ENCODE peak calls at places on chromosomes 12 and 14, in six cellular contexts. O is mucosa of descending colon, Z is ovary, P is HFFc6, Y is upper lobe of right lung, N is HL-60. J is an unnamed sample.

GRCh38 chr12:53425515-53426150 is 2.0 kb downstream of the AMHR2 start:
- DNase-seq in Y (no peak), O (no peak), Z (peak; percentile 42), N (no peak), P (no peak), J (no peak)

GRCh38 chr12:45833401-45833800 is 103.9 kb downstream of the ARID2 start:
- DNase-seq in N (no peak), P (no peak), O (no peak), Z (no peak), Y (no peak), J (no peak)

GRCh38 chr12:86117711-86118110 is 138.5 kb downstream of the MGAT4C start:
- DNase-seq in N (no peak), Y (no peak), Z (no peak), P (no peak), O (no peak), J (no peak)

GRCh38 chr12:118397693-118398440 is 21.5 kb downstream of the SUDS3 start:
- DNase-seq in P (no peak), O (no peak), N (no peak), Z (no peak), Y (no peak), J (no peak)

GRCh38 chr14:65696801-65697200 is 284.3 kb downstream of the FUT8 start:
- DNase-seq in Y (no peak), Z (no peak), N (no peak), P (peak; percentile 25), O (no peak), J (no peak)

GRCh38 chr14:92754956-92755355 is 6.5 kb upstream of the LGMN start:
- DNase-seq in P (no peak), N (no peak), Y (no peak), Z (no peak), O (no peak), J (no peak)

GRCh38 chr12:113266106-113266895 is 45.0 kb downstream of the TPCN1 start:
- DNase-seq in Y (no peak), O (peak; percentile 17), P (no peak), Z (no peak), N (no peak), J (no peak)

GRCh38 chr14:75202671-75203070 is 26.3 kb upstream of the TMED10 start:
- DNase-seq in Y (no peak), P (no peak), Z (no peak), O (no peak), N (no peak), J (no peak)

GRCh38 chr12:130506844-130507243 is 169.2 kb downstream of the PIWIL1 start:
- DNase-seq in O (no peak), P (no peak), Y (no peak), Z (no peak), N (no peak), J (no peak)

GRCh38 chr12:96246926-96247566 is 52.9 kb downstream of the ELK3 start:
- DNase-seq in N (no peak), P (no peak), O (no peak), Y (no peak), Z (peak; percentile 14), J (no peak)

GRCh38 chr12:93061414-93062099 is 132.5 kb upstream of the EEA1 start:
- DNase-seq in O (no peak), N (no peak), Y (no peak), P (no peak), Z (peak; percentile 18), J (no peak)

GRCh38 chr12:2180737-2181082 is 127.9 kb downstream of the CACNA1C start:
- DNase-seq in P (no peak), Z (no peak), N (no peak), O (no peak), Y (no peak), J (no peak)

GRCh38 chr12:2179953-2180736 is 127.4 kb downstream of the CACNA1C start:
- DNase-seq in Y (no peak), O (peak; percentile 42), P (peak; percentile 95), N (no peak), Z (peak; percentile 74), J (no peak)

GRCh38 chr12:2185751-2186341 is 133.1 kb downstream of the CACNA1C start:
- DNase-seq in Y (no peak), Z (no peak), P (no peak), O (no peak), N (no peak), J (no peak)

GRCh38 chr12:2187195-2187963 is 134.6 kb downstream of the CACNA1C start:
- DNase-seq in N (no peak), Z (no peak), Y (no peak), O (no peak), P (no peak), J (no peak)

DNA sequence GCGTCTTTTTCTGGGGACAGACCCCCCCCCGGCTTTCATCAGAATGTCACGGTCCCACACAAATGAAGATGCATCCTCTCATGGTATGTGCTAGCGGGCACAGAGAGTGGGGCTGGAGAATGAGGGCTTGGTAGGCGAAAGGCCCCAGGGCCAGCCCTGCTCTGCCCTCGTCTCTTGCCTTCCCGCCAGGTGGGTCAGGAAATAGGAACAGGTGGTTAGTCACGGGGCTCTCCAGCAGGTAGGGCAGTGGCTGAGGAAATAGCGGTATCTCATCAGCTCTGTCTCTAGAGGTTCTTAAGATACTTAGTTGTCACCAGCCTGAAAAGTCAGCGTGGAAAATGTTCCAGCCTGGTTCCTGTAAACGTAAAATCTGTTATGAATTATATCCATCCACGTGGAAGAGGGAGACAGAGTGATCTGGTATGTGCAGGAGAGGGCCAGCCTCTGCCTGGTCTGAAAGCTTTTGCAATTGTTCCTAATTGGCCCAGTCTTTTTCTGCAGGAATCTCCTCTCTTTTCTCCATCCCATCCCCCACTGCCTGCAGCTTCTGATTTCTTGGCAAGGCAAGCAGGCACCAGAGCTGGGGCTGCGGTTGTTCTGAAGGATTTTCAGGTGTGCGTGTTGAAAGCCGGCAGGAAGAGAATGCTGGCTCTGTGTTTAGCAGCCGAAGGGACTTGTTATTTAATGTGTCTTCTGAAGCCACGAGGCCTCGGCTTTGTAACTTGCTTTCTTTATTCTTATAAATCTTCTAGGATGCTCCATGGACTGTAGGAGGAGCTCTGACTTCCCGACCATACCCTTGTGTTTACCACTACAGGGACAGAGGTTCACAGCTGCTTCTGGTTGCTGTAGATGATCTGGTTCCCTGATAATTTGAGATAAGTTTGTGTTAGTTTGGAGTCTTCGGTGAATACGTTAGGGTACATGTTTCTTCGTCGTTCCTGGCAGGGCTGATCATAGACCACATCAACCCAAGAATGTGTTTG is 131.1 kb downstream of the CACNA1C start:
- DNase-seq in Y (no peak), P (peak; percentile 64), N (no peak), O (no peak), Z (no peak), J (no peak)
- TF ChIP-seq CTCF in Y (no peak), P (peak; percentile 60), N (no peak), O (no peak), Z (no peak), J (no peak)

GRCh38 chr12:62190921-62191746 is 69.1 kb upstream of the USP15 start:
- DNase-seq in Y (peak; percentile 62), P (no peak), Z (no peak), N (no peak), O (no peak), J (peak; percentile 49)

GRCh38 chr12:62191747-62192485 is 68.3 kb upstream of the USP15 start:
- DNase-seq in O (no peak), N (no peak), Y (peak; percentile 63), Z (peak; percentile 19), P (peak; percentile 19), J (peak; percentile 38)

GRCh38 chr12:62194031-62194430 is 66.2 kb upstream of the USP15 start:
- DNase-seq in Z (no peak), P (no peak), Y (no peak), O (no peak), N (no peak), J (no peak)

GRCh38 chr12:62194616-62195015 is 65.6 kb upstream of the USP15 start:
- DNase-seq in Z (no peak), O (no peak), P (no peak), Y (no peak), N (no peak), J (no peak)

GRCh38 chr12:62192486-62193250 is 67.5 kb upstream of the USP15 start:
- DNase-seq in Y (peak; percentile 65), P (peak; percentile 87), O (peak; percentile 31), N (peak; percentile 77), Z (peak; percentile 58), J (peak; percentile 45)
- TF ChIP-seq CTCF in Y (peak; percentile 75), P (peak; percentile 84), O (peak; percentile 30), N (peak; percentile 40), Z (peak; percentile 57), J (peak; percentile 68)

GRCh38 chr14:79586401-79586800 is 624.9 kb downstream of the DIO2 start:
- DNase-seq in O (peak; percentile 29), Z (no peak), P (no peak), N (no peak), Y (peak; percentile 76), J (no peak)

GRCh38 chr14:79584679-79585078 is 626.6 kb downstream of the DIO2 start:
- DNase-seq in O (no peak), N (no peak), P (peak; percentile 85), Y (no peak), Z (no peak), J (no peak)

GRCh38 chr14:79585845-79586244 is 625.5 kb downstream of the DIO2 start:
- DNase-seq in N (no peak), Z (no peak), Y (no peak), O (no peak), P (peak; percentile 25), J (no peak)

GRCh38 chr14:79587875-79588274 is 623.4 kb downstream of the DIO2 start:
- DNase-seq in Y (no peak), N (no peak), O (no peak), Z (no peak), P (no peak), J (no peak)

DNA sequence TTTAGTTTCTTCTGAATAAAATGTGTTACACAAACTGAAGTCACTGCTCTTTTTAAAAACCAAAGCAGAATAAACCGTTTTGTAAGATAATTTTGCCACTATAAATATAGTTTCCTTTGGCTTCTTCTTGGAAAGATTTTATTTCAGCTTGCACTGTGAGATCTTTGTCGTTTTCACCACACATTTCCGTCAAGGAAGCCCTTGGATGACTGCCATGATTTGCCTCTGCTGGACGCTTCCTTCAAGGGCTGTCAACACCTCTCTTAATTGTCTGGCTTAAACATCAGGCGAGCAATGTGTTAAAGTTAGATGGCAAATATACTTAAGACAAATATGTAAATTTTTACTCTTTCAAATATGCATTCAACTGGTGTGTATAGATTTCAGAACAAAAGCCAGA is 624.1 kb downstream of the DIO2 start:
- DNase-seq in Y (no peak), O (no peak), P (no peak), Z (no peak), N (no peak), J (no peak)
- TF ChIP-seq CTCF in Y (no peak), O (no peak), P (no peak), Z (no peak), N (no peak), J (no peak)

DNA sequence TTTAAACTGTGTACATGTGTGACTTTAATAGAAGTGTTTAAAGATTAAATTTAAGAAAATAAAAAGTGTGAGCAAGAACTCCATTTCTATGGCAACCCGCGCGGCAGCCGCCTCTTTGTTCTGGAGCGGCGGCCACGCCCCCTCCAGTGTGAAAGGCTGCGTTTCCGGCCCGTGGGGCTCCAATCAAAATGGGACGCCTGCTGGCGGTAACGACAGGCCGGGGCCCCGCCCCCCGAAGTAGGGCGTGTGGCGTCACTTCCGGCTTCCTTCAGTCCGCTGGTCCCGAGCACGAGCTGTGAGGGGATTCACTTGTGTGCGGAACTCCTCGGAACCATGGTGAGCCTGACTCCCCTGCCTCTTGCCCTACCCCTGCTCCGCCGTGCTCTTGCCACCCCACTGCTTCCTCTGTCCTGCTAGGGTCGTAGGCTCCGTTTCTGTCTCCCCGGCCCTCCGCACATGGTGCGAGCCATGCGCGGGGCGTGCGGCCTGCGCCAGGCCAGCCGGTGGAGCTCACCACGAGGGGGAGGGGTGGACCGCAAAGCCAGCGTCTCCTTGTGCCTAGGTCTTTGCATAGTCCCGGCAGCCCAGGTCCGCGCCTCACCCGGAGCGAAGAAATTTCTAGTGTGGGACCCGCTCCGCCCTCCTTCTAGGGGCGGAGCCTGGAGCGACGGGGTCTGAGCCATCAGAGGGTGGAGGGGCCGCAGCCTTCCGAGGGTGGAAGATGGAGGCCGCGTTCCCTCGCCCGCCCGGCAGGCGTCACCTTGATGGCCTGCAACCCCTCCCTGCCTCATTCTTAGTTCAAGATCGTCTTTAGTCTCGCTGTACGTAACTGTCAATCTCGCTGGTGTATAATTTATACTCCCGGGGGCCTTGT is at the start of gene CCT2:
- DNase-seq in P (peak; percentile 93), Y (peak; percentile 98), N (peak; percentile 96), Z (peak; percentile 97), O (peak; percentile 97), J (peak; percentile 97)
- TF ChIP-seq CTCF in P (peak; percentile 67), Y (peak; percentile 24), N (no peak), Z (no peak), O (no peak), J (peak; percentile 63)